ENCODE peak calls at places on chromosome 14, in eight cellular contexts. T, Y, R, C, V, Z, E and I are unnamed samples.
A peak's percentile ranks its signal among the peaks of the same experiment; 100 is the strongest.

GRCh38 chr14:100529561-100530031 is 57.6 kb downstream of the BEGAIN start:
- DNase-seq in T (peak; percentile 15), Y (no peak), R (no peak), C (no peak), V (no peak), Z (no peak), E (no peak), I (no peak)

GRCh38 chr14:44962573-44963528 is 861 bp downstream of the TOGARAM1 start:
- DNase-seq in T (peak; percentile 49), Y (no peak), R (no peak), C (peak; percentile 54), V (peak; percentile 54), Z (no peak), E (peak; percentile 59), I (peak; percentile 39)

GRCh38 chr14:58760121-58760520 is 122.4 kb downstream of the DACT1 start:
- DNase-seq in T (no peak), Y (no peak), R (no peak), C (no peak), V (no peak), Z (no peak), E (no peak), I (no peak)

GRCh38 chr14:55968741-55969140 is 149.5 kb upstream of the PELI2 start:
- DNase-seq in T (peak; percentile 31), Y (no peak), R (no peak), C (no peak), V (no peak), Z (no peak), E (no peak), I (no peak)

GRCh38 chr14:73749706-73750105 is 35.5 kb upstream of the PNMA1 start:
- DNase-seq in T (no peak), Y (no peak), R (no peak), C (no peak), V (no peak), Z (no peak), E (no peak), I (no peak)

GRCh38 chr14:65320661-65321308 is 91.7 kb upstream of the FUT8 start:
- DNase-seq in T (peak; percentile 34), Y (no peak), R (no peak), C (no peak), V (no peak), Z (no peak), E (no peak), I (no peak)

GRCh38 chr14:48398675-48399282 is 723.4 kb upstream of the MDGA2 start:
- DNase-seq in T (no peak), Y (no peak), R (peak; percentile 3), C (no peak), V (peak; percentile 47), Z (peak; percentile 3), E (no peak), I (no peak)

GRCh38 chr14:87566986-87567385 is 426.0 kb downstream of the GALC start:
- DNase-seq in T (no peak), Y (no peak), R (no peak), C (no peak), V (peak; percentile 0), Z (no peak), E (no peak), I (no peak)

GRCh38 chr14:67513631-67514108 is 19.4 kb upstream of the PLEKHH1 start:
- DNase-seq in T (no peak), Y (no peak), R (no peak), C (peak; percentile 39), V (no peak), Z (no peak), E (peak; percentile 43), I (no peak)

GRCh38 chr14:99569725-99570541 is 34.1 kb downstream of the CCDC85C start:
- DNase-seq in T (no peak), Y (no peak), R (no peak), C (no peak), V (no peak), Z (no peak), E (peak; percentile 60), I (no peak)

GRCh38 chr14:74572829-74573360 is 39.1 kb downstream of the LTBP2 start:
- DNase-seq in T (no peak), Y (no peak), R (no peak), C (no peak), V (peak; percentile 65), Z (no peak), E (peak; percentile 67), I (peak; percentile 12)

GRCh38 chr14:39731912-39732311 is 299.7 kb upstream of the FBXO33 start:
- DNase-seq in T (no peak), Y (no peak), R (no peak), C (no peak), V (no peak), Z (no peak), E (no peak), I (no peak)

GRCh38 chr14:68468437-68469207 is 324.2 kb downstream of the ZFP36L1 start:
- DNase-seq in T (peak; percentile 33), Y (no peak), R (no peak), C (no peak), V (no peak), Z (no peak), E (no peak), I (no peak)

GRCh38 chr14:95918466-95918865 is 41.8 kb downstream of the TUNAR start:
- DNase-seq in T (no peak), Y (no peak), R (no peak), C (no peak), V (peak; percentile 1), Z (no peak), E (no peak), I (no peak)

GRCh38 chr14:64147126-64147790 is 146.9 kb downstream of the ESR2 start:
- DNase-seq in T (no peak), Y (no peak), R (no peak), C (no peak), V (peak; percentile 71), Z (no peak), E (no peak), I (no peak)

GRCh38 chr14:51228890-51229289 is 11.2 kb upstream of the TMX1 start:
- DNase-seq in T (no peak), Y (no peak), R (no peak), C (no peak), V (no peak), Z (no peak), E (no peak), I (no peak)

GRCh38 chr14:59213368-59214315 is 25.2 kb downstream of the DAAM1 start:
- DNase-seq in T (no peak), Y (no peak), R (no peak), C (no peak), V (peak; percentile 72), Z (no peak), E (no peak), I (no peak)

GRCh38 chr14:101927859-101928258 is 36.5 kb upstream of the DYNC1H1 start:
- DNase-seq in T (peak; percentile 53), Y (no peak), R (no peak), C (peak; percentile 75), V (peak; percentile 98), Z (no peak), E (peak; percentile 43), I (peak; percentile 91)

GRCh38 chr14:54354096-54354495 is 42.7 kb upstream of the CDKN3 start:
- DNase-seq in T (no peak), Y (no peak), R (no peak), C (no peak), V (no peak), Z (no peak), E (no peak), I (no peak)

GRCh38 chr14:24430682-24431568 is 1.2 kb downstream of the KHNYN start:
- DNase-seq in T (peak; percentile 27), Y (no peak), R (no peak), C (no peak), V (peak; percentile 59), Z (no peak), E (peak; percentile 32), I (no peak)

GRCh38 chr14:24430143-24430681 is 458 bp downstream of the KHNYN start:
- DNase-seq in T (peak; percentile 72), Y (no peak), R (peak; percentile 55), C (peak; percentile 82), V (peak; percentile 66), Z (peak; percentile 74), E (peak; percentile 78), I (peak; percentile 94)

GRCh38 chr14:24427537-24428508 is 1.6 kb downstream of the CBLN3 start:
- DNase-seq in T (no peak), Y (no peak), R (no peak), C (no peak), V (no peak), Z (no peak), E (no peak), I (no peak)

GRCh38 chr14:24428628-24429394 is 657 bp downstream of the CBLN3 start:
- DNase-seq in T (peak; percentile 23), Y (no peak), R (no peak), C (no peak), V (no peak), Z (no peak), E (no peak), I (no peak)

GRCh38 chr14:24429395-24430142 is at the start of the genes CBLN3 and KHNYN:
- DNase-seq in T (peak; percentile 92), Y (peak; percentile 46), R (peak; percentile 87), C (peak; percentile 93), V (peak; percentile 92), Z (peak; percentile 96), E (peak; percentile 93), I (peak; percentile 94)
- TF ChIP-seq POLR2A in T (peak; percentile 75), Y (peak; percentile 98), R (peak; percentile 57), C (peak; percentile 98), V (peak; percentile 88), Z (peak; percentile 72), E (peak; percentile 77), I (peak; percentile 23)

GRCh38 chr14:37197421-37198272 is at the start of gene MIPOL1:
- DNase-seq in T (peak; percentile 88), Y (no peak), R (no peak), C (peak; percentile 85), V (peak; percentile 90), Z (peak; percentile 76), E (peak; percentile 85), I (peak; percentile 92)
- TF ChIP-seq POLR2A in T (no peak), Y (peak; percentile 33), R (no peak), C (peak; percentile 38), V (peak; percentile 83), Z (peak; percentile 75), E (no peak), I (peak; percentile 54)

GRCh38 chr14:34688470-34689206 is 25.8 kb downstream of the CFL2 start:
- DNase-seq in T (no peak), Y (no peak), R (no peak), C (no peak), V (no peak), Z (no peak), E (no peak), I (no peak)

GRCh38 chr14:34692348-34692747 is 22.0 kb downstream of the CFL2 start:
- DNase-seq in T (no peak), Y (no peak), R (no peak), C (no peak), V (no peak), Z (no peak), E (no peak), I (no peak)

GRCh38 chr14:34691173-34691572 is 23.2 kb downstream of the CFL2 start:
- DNase-seq in T (no peak), Y (no peak), R (no peak), C (no peak), V (no peak), Z (no peak), E (no peak), I (no peak)

GRCh38 chr14:34692898-34693227 is 21.5 kb downstream of the CFL2 start:
- DNase-seq in T (no peak), Y (no peak), R (no peak), C (no peak), V (no peak), Z (no peak), E (no peak), I (no peak)

GRCh38 chr14:34693228-34693939 is 21.0 kb downstream of the CFL2 start:
- DNase-seq in T (peak; percentile 51), Y (no peak), R (no peak), C (peak; percentile 64), V (no peak), Z (peak; percentile 68), E (peak; percentile 53), I (no peak)
- TF ChIP-seq POLR2A in T (no peak), Y (no peak), R (no peak), C (no peak), V (no peak), Z (peak; percentile 87), E (no peak), I (no peak)

GRCh38 chr14:91060472-91061308 is at the start of gene RPS6KA5:
- DNase-seq in T (peak; percentile 100), Y (peak; percentile 99), R (peak; percentile 91), C (peak; percentile 100), V (peak; percentile 100), Z (peak; percentile 97), E (peak; percentile 100), I (peak; percentile 100)
- TF ChIP-seq POLR2A in T (peak; percentile 86), Y (peak; percentile 95), R (peak; percentile 50), C (peak; percentile 92), V (peak; percentile 62), Z (peak; percentile 25), E (no peak), I (no peak)